ENCODE peak calls at places on chromosomes 13 and 19, in six cellular contexts. One of them, this sample, is unnamed.
A peak's percentile ranks its signal among the peaks of the same experiment; 100 is the strongest.

GRCh38 chr13:27853345-27853744 is 61.1 kb downstream of the GSX1 start:
- DNase-seq in mesendoderm: no peak
- DNase-seq in H1: no peak
- DNase-seq in H9: no peak
- DNase-seq in neuronal stem cell: no peak
- DNase-seq in IMR-90: no peak
- DNase-seq in this sample: no peak

GRCh38 chr13:48562296-48563066 is 29.6 kb upstream of the RCBTB2 start:
- DNase-seq in H9: no peak
- DNase-seq in H1: no peak
- DNase-seq in IMR-90: no peak
- DNase-seq in neuronal stem cell: no peak
- DNase-seq in mesendoderm: no peak
- DNase-seq in this sample: no peak

GRCh38 chr13:31038834-31039552 is 106.5 kb downstream of the TEX26 start:
- DNase-seq in IMR-90: peak; percentile 44
- DNase-seq in neuronal stem cell: no peak
- DNase-seq in H9: no peak
- DNase-seq in H1: no peak
- DNase-seq in mesendoderm: no peak
- DNase-seq in this sample: peak; percentile 50

GRCh38 chr13:92807343-92807742 is 419.3 kb upstream of the GPC6 start:
- DNase-seq in H9: no peak
- DNase-seq in IMR-90: peak; percentile 26
- DNase-seq in H1: no peak
- DNase-seq in neuronal stem cell: no peak
- DNase-seq in mesendoderm: no peak
- DNase-seq in this sample: no peak

GRCh38 chr19:47779524-47780214 is 1.2 kb downstream of the SELENOW start:
- DNase-seq in H9: no peak
- DNase-seq in neuronal stem cell: no peak
- DNase-seq in mesendoderm: no peak
- DNase-seq in H1: no peak
- DNase-seq in IMR-90: no peak
- DNase-seq in this sample: peak; percentile 37

GRCh38 chr19:1189419-1189818 is 15.4 kb upstream of the SBNO2 start:
- DNase-seq in H1: no peak
- DNase-seq in IMR-90: peak; percentile 35
- DNase-seq in mesendoderm: peak; percentile 89
- DNase-seq in H9: no peak
- DNase-seq in neuronal stem cell: no peak
- DNase-seq in this sample: no peak

GRCh38 chr13:42549555-42549941 is 24.4 kb upstream of the TNFSF11 start:
- DNase-seq in IMR-90: no peak
- DNase-seq in H9: no peak
- DNase-seq in neuronal stem cell: no peak
- DNase-seq in mesendoderm: no peak
- DNase-seq in H1: no peak
- DNase-seq in this sample: peak; percentile 23

GRCh38 chr19:51489113-51489512 is 10.8 kb downstream of the CEACAM18 start:
- DNase-seq in IMR-90: no peak
- DNase-seq in H1: no peak
- DNase-seq in mesendoderm: no peak
- DNase-seq in neuronal stem cell: no peak
- DNase-seq in H9: no peak
- DNase-seq in this sample: no peak

GRCh38 chr13:72145383-72145782 is 278.4 kb upstream of the DACH1 start:
- DNase-seq in IMR-90: no peak
- DNase-seq in neuronal stem cell: no peak
- DNase-seq in H1: no peak
- DNase-seq in mesendoderm: no peak
- DNase-seq in H9: no peak
- DNase-seq in this sample: peak; percentile 7

GRCh38 chr13:112984954-112985802 is 16.2 kb downstream of the MCF2L start:
- DNase-seq in neuronal stem cell: no peak
- DNase-seq in IMR-90: no peak
- DNase-seq in H1: no peak
- DNase-seq in H9: no peak
- DNase-seq in mesendoderm: no peak
- DNase-seq in this sample: no peak

GRCh38 chr13:37868691-37869505 is 674 bp downstream of the TRPC4 start:
- DNase-seq in H1: no peak
- DNase-seq in neuronal stem cell: peak; percentile 31
- DNase-seq in IMR-90: peak; percentile 50
- DNase-seq in H9: peak; percentile 38
- DNase-seq in mesendoderm: peak; percentile 74
- DNase-seq in this sample: peak; percentile 65

GRCh38 chr19:36775768-36776167 is 3.2 kb upstream of the ZNF850 start:
- DNase-seq in neuronal stem cell: no peak
- DNase-seq in IMR-90: no peak
- DNase-seq in mesendoderm: no peak
- DNase-seq in H1: peak; percentile 75
- DNase-seq in H9: no peak
- DNase-seq in this sample: no peak

DNA sequence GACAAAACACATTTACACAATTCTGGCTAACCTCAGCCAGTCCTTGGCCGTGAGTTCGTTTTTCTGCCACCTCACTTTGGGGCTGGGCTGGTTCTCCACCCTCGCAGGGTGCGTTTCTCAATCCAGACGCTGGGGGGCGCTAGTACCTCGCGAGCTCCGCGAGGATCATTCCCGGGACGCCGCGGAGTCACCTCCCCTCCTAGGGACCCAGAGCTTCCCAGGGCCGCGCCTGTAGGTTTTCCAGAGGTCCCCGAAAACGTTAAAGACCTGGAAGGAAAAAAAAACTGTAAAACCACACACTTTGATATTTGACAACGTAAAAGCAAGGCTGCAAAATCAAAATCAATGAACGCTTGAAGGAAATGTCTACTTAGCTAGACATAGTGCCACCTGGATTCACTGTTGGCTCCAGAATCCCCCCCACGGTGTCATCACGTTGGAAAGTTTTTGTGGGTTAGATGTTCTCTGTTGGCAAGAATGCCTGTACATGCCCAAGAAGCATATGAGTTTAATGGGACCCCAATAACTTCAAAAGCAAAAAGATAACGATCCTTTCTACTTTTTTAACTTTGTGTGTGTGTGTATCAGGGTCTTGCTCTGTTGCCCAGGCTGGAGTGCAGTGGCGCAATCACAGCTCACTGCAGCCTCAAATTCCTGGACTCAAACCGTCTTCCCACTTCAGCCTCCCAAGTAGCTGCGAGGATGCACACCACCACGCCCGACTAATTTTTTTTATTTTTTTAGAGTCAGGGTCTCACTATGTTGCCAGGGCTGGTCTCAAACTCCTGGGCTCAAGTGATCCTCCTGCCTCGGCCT is 34.5 kb upstream of the TPM4 start:
- DNase-seq in H9: peak; percentile 88
- DNase-seq in neuronal stem cell: peak; percentile 63
- DNase-seq in IMR-90: peak; percentile 52
- DNase-seq in H1: peak; percentile 50
- DNase-seq in mesendoderm: peak; percentile 81
- DNase-seq in this sample: peak; percentile 72
- H4K8ac ChIP-seq in H9: no peak overlapping the region
- H4K8ac ChIP-seq in neuronal stem cell: no peak overlapping the region
- H4K8ac ChIP-seq in IMR-90: peak overlapping the region; percentile 70
- H4K8ac ChIP-seq in H1: no peak overlapping the region
- H4K8ac ChIP-seq in mesendoderm: no peak overlapping the region
- H4K8ac ChIP-seq in this sample: peak overlapping the region; percentile 65

DNA sequence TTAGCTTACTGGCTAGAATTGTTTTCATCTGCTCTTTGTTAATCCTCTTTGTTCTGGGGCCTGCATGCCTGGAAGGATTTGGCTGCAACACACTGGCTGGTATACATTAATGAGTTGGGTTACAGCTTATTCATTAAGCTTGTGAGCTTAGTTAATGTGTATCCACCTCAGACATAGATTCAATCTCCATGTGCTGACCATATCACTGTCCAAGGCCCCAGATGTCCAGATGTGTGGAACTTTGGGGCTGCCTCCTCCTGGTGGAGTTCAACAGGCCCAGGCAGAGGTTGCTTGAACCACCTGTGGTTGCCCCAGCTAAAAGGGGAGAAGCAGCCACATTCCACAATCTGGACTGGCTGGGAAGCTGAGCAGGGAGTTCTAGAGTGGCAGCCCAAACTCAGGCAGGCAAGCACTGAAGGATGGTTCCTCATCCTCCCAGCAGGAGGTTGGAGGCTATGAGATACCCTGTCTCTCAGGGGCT is 5.4 kb downstream of the DIAPH3 start:
- DNase-seq in H1: no peak
- DNase-seq in IMR-90: no peak
- DNase-seq in neuronal stem cell: peak; percentile 53
- DNase-seq in H9: no peak
- DNase-seq in mesendoderm: peak; percentile 92
- DNase-seq in this sample: no peak
- H3K27ac ChIP-seq in H1: peak overlapping the region; percentile 45
- H3K27ac ChIP-seq in IMR-90: peak overlapping the region; percentile 20
- H3K27ac ChIP-seq in neuronal stem cell: peak overlapping the region; percentile 89
- H3K27ac ChIP-seq in H9: no peak overlapping the region
- H3K27ac ChIP-seq in mesendoderm: peak overlapping the region; percentile 77
- H3K27ac ChIP-seq in this sample: peak overlapping the region; percentile 86

GRCh38 chr13:40568672-40569350 is 97.6 kb downstream of the FOXO1 start:
- DNase-seq in H1: no peak
- DNase-seq in mesendoderm: no peak
- DNase-seq in neuronal stem cell: no peak
- DNase-seq in H9: no peak
- DNase-seq in IMR-90: no peak
- DNase-seq in this sample: peak; percentile 45
- H4K8ac ChIP-seq in H1: no peak overlapping the region
- H4K8ac ChIP-seq in mesendoderm: no peak overlapping the region
- H4K8ac ChIP-seq in neuronal stem cell: no peak overlapping the region
- H4K8ac ChIP-seq in H9: no peak overlapping the region
- H4K8ac ChIP-seq in IMR-90: no peak overlapping the region
- H4K8ac ChIP-seq in this sample: no peak overlapping the region

DNA sequence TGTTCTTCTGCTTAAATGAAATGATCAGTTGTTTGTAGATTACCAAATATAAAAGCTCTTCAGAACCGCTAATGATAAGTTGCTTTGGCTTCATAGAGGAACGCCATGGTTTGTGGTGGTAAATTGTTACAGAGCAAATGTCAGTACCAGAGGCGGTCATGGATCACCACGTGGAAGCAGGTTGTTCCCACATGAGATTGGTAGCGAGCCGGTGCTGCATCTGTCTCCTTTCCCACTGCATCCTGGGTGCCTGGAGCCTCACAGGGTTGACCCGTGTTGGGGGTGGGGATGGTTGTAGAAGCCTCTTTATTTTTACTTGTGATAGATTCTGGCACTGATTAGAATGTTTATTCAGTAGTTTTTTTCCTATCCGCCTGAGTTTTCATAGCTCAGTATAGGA is 14.7 kb downstream of the GARRE1 start:
- DNase-seq in IMR-90: no peak
- DNase-seq in H1: no peak
- DNase-seq in H9: no peak
- DNase-seq in neuronal stem cell: no peak
- DNase-seq in mesendoderm: no peak
- DNase-seq in this sample: no peak
- H3K27ac ChIP-seq in IMR-90: peak overlapping the region; percentile 13
- H3K27ac ChIP-seq in H1: no peak overlapping the region
- H3K27ac ChIP-seq in H9: no peak overlapping the region
- H3K27ac ChIP-seq in neuronal stem cell: no peak overlapping the region
- H3K27ac ChIP-seq in mesendoderm: no peak overlapping the region
- H3K27ac ChIP-seq in this sample: no peak overlapping the region